ENCODE peak calls at places on chromosomes 6 and 20, in seven cellular contexts. U is H9, Y is GM12878, E is esophagus squamous epithelium, O is dorsolateral prefrontal cortex, P is pancreas, K is neural progenitor cell. S is an unnamed sample. For H3K27me3, the result is how much of the 10 kb centered on the place peaks cover.

GRCh38 chr6:45630801-45631200 is 253.1 kb upstream of the SUPT3H start:
- DNase-seq in Y (no peak), P (no peak), O (no peak), U (no peak), E (no peak), K (no peak), S (no peak)

GRCh38 chr6:12886961-12887775 is 170.6 kb downstream of the PHACTR1 start:
- DNase-seq in U (peak), E (no peak), O (no peak), P (no peak), K (peak), Y (no peak), S (peak)

GRCh38 chr6:38021029-38021428 is 201.5 kb downstream of the ZFAND3 start:
- DNase-seq in Y (no peak), U (no peak), K (no peak), P (no peak), O (no peak), E (no peak), S (peak)

GRCh38 chr6:7108196-7108963 is 619 bp downstream of the RREB1 start:
- DNase-seq in Y (no peak), K (peak), P (peak), O (no peak), U (peak), E (no peak), S (peak)

GRCh38 chr6:161393292-161393691 is 119.4 kb upstream of the AGPAT4 start:
- DNase-seq in O (no peak), P (no peak), E (no peak), Y (no peak), U (no peak), K (no peak), S (no peak)

GRCh38 chr6:133326584-133326983 is 85.4 kb downstream of the EYA4 start:
- DNase-seq in P (no peak), O (no peak), U (no peak), K (no peak), Y (no peak), E (no peak), S (peak)

GRCh38 chr20:44596010-44596409 is 13.6 kb downstream of the PKIG start:
- DNase-seq in K (no peak), O (no peak), Y (no peak), U (no peak), E (no peak), P (no peak), S (no peak)

GRCh38 chr20:34824026-34824860 is 1.2 kb downstream of the NCOA6 start:
- DNase-seq in Y (peak), E (no peak), U (peak), P (peak), K (peak), O (peak), S (peak)

GRCh38 chr6:160692369-160692959 is 9.6 kb upstream of the PLG start:
- DNase-seq in O (no peak), K (no peak), U (no peak), P (no peak), Y (no peak), E (no peak), S (peak)

GRCh38 chr6:31619805-31620585 is 520 bp upstream of the PRRC2A start:
- DNase-seq in K (peak), Y (peak), O (peak), U (peak), P (peak), E (peak), S (peak)

GRCh38 chr20:44204156-44204831 is 6.3 kb downstream of the OSER1 start:
- DNase-seq in Y (no peak), K (no peak), E (no peak), P (no peak), O (no peak), U (no peak), S (peak)

GRCh38 chr6:143673638-143674037 is 4.1 kb upstream of the PHACTR2 start:
- DNase-seq in U (no peak), O (no peak), K (peak), Y (no peak), P (no peak), E (no peak), S (peak)

GRCh38 chr6:35082733-35083403 is 58.3 kb downstream of the TCP11 start:
- DNase-seq in P (no peak), U (no peak), O (no peak), E (no peak), K (no peak), Y (no peak), S (no peak)

GRCh38 chr6:138393871-138394783 is 9.9 kb upstream of the HEBP2 start:
- DNase-seq in E (no peak), U (no peak), P (no peak), O (no peak), K (no peak), Y (no peak), S (no peak)

GRCh38 chr6:18260448-18261106 is 3.8 kb downstream of the DEK start:
- DNase-seq in E (no peak), U (no peak), O (no peak), P (no peak), K (no peak), Y (peak), S (no peak)

GRCh38 chr6:112781236-112781635 is 434.1 kb downstream of the RFPL4B start:
- DNase-seq in Y (no peak), O (no peak), U (no peak), E (no peak), P (no peak), K (peak), S (peak)

GRCh38 chr20:63223121-63223825 is 7.3 kb upstream of the YTHDF1 start:
- DNase-seq in U (peak), P (peak), Y (no peak), K (peak), O (no peak), E (no peak), S (peak)

GRCh38 chr6:125267806-125268523 is 33.8 kb downstream of the HDDC2 start:
- DNase-seq in Y (no peak), E (no peak), U (no peak), O (no peak), P (no peak), K (no peak), S (no peak)

GRCh38 chr6:140572867-140573266 is 1198.4 kb upstream of the CITED2 start:
- DNase-seq in K (no peak), E (no peak), U (no peak), O (no peak), Y (no peak), P (no peak), S (no peak)

GRCh38 chr6:137157601-137158000 is 15.8 kb downstream of the IL22RA2 start:
- DNase-seq in E (no peak), K (no peak), Y (no peak), P (no peak), U (no peak), O (no peak), S (peak)

GRCh38 chr6:36127462-36128016 is 2.8 kb upstream of the MAPK13 start:
- DNase-seq in P (no peak), U (no peak), Y (no peak), K (no peak), O (no peak), E (no peak), S (no peak)

GRCh38 chr6:106525885-106526280 is 103.4 kb downstream of the RTN4IP1 start:
- DNase-seq in E (no peak), O (no peak), Y (no peak), U (no peak), K (no peak), P (no peak), S (no peak)

GRCh38 chr6:166076625-166077024 is 91.0 kb downstream of the TBXT start:
- DNase-seq in U (peak), Y (no peak), O (no peak), E (no peak), K (no peak), P (no peak), S (no peak)

GRCh38 chr20:61513124-61514017 is 261.3 kb downstream of the CDH4 start:
- DNase-seq in O (no peak), Y (no peak), U (no peak), P (no peak), K (no peak), E (no peak), S (no peak)

GRCh38 chr6:28661097-28661713 is 135.5 kb downstream of the GPX5 start:
- DNase-seq in P (no peak), Y (no peak), U (no peak), K (no peak), O (no peak), E (no peak), S (no peak)

GRCh38 chr20:18585134-18585533 is 2.7 kb upstream of the DTD1 start:
- DNase-seq in Y (no peak), O (no peak), E (no peak), U (peak), K (no peak), P (no peak), S (peak)

GRCh38 chr20:18590163-18590562 is 2.3 kb downstream of the DTD1 start:
- DNase-seq in E (no peak), K (no peak), O (no peak), Y (no peak), U (no peak), P (no peak), S (no peak)

GRCh38 chr20:18588554-18589043 is 745 bp downstream of the DTD1 start:
- DNase-seq in P (no peak), E (no peak), U (peak), K (peak), Y (no peak), O (no peak), S (no peak)

GRCh38 chr20:18587665-18588553 is at the start of gene DTD1:
- DNase-seq in E (peak), O (peak), U (peak), P (peak), Y (peak), K (peak), S (peak)
- TF ChIP-seq CTCF in E (peak), O (peak), U (peak), P (peak), Y (peak), K (peak), S (peak)

GRCh38 chr6:10420546-10421507 is 6.0 kb upstream of the TFAP2A start:
- DNase-seq in P (no peak), K (peak), E (no peak), O (no peak), Y (no peak), U (peak), S (no peak)
- H3K27me3 ChIP-seq in P (half or more), K (half or more), E (under half), O (half or more), Y (under half), U (half or more), S (under half)

GRCh38 chr20:51382986-51383821 is 159.3 kb downstream of the NFATC2 start:
- DNase-seq in U (no peak), Y (no peak), E (no peak), O (no peak), P (peak), K (no peak), S (no peak)
- TF ChIP-seq CTCF in U (no peak), Y (no peak), E (no peak), O (no peak), P (no peak), K (no peak), S (no peak)

GRCh38 chr20:45887346-45887715 is at the start of gene SPATA25:
- DNase-seq in E (no peak), K (no peak), U (no peak), Y (no peak), P (no peak), O (no peak), S (no peak)
- H3K27me3 ChIP-seq in E (under half), K (under half), U (under half), Y (under half), P (under half), O (under half), S (under half)

DNA sequence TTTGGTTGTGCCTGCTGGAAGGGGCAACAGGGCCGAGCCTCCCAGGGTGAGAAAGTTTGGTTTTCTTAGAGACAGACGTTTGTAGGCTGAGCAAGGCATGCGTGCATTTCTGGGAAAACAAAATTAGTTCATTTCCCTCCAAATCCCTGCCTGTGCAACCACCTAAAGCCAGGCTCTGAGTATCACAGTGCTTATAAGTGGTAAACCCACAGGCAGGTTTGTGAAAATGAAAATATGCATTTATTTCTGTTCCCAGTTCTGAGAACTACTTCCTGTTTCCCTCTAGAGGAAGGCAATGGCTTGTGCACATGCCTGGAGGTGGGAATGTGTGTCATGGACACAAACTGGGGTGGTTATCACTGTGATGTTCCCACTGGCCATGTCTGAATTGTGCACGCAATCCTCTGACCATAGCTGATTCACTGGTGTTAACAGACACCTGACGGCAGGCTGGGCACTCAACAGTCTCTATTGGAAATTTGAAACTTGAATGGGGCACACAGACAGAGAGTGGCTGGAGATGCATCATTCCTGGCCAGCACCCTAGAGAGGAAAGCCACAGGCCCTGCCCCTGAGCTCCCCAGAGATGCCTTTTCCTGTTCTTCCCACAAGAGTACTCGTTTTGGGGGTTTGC is 26.3 kb downstream of the FAM110A start:
- DNase-seq in O (no peak), K (no peak), E (no peak), P (no peak), U (no peak), Y (no peak), S (no peak)
- TF ChIP-seq CTCF in O (no peak), K (no peak), E (no peak), P (no peak), U (no peak), Y (no peak), S (no peak)

DNA sequence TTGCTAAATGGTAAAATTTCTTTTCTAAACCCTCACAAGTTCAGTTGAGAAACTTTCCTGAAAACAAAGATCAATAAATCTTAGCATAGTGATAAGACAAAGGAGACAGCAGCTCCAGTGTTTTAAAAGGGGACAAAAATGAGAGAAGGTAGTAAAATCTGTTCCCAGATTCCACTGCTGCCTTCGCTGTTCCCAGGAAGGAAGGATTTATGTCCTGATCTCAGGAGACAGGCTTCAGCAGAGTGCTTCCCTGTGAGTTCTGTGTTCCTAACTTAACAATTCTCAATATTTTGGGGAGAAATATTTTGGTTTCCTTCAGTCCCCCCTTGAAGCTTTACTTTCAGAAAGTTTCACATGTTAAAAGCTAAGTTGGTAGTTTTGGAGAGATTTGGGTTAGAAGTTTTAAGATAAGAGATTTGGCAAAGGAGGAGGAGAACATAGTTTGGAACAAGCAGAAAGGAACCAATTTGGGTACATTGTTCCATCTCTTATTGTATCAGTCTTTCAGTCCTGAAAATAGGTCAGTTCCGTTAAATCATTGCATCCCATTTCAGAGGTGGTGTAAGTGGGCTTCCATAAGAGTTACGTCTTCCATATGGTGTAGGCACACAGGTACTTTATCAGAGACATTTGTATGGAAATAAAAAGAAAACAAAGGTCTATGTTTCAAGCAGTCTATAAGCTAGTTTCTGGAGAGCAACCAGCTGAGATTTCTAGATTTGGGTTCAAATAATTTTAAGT is 20.8 kb downstream of the IRF4 start:
- DNase-seq in K (no peak), U (no peak), O (no peak), E (no peak), P (no peak), Y (no peak), S (no peak)
- H3K27me3 ChIP-seq in K (under half), U (under half), O (under half), E (under half), P (under half), Y (under half), S (under half)

DNA sequence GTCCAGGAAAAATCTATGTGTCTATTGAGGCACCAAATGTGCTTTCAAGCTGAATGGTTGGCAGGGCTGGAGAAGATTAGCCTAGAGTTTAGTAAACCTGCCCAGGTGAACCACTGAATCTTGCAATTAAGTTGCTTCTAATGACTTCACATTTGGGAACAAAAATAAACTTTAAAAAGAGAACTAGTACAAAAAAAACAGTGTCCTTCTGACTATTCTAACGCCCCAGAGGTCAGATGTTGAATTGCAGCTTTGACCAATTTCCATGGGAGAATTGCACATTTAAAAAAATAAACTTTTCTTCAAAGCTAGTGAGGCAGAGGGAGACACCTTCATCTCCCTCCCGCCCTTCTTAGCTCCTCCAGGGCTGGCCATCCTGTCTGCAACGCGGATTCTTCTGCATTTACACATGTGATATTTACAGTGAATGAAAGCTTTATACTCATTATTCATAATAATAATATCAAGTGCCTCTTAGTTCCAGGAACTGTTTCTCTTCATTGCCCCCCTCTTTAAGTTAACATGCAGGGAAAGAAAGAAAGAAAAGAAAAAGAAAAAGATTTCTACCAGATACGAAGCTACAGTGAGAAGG is 270.2 kb downstream of the SMOC2 start:
- DNase-seq in Y (no peak), O (no peak), E (no peak), P (no peak), K (no peak), U (no peak), S (no peak)
- TF ChIP-seq CTCF in Y (peak), O (peak), E (no peak), P (peak), K (peak), U (peak), S (peak)

GRCh38 chr6:167829513-167829912 is 2.8 kb downstream of the AFDN start:
- DNase-seq in P (no peak), E (no peak), U (no peak), K (no peak), O (no peak), Y (no peak), S (no peak)
- H3K27me3 ChIP-seq in P (under half), E (under half), U (under half), K (under half), O (under half), Y (under half), S (under half)